ENCODE peak calls at places on chromosomes 5 and 9, in eight cellular contexts. U is spleen, G is endothelial cell of umbilical vein, L is heart left ventricle, B is testis, A is prostate gland, H is A549, W is IMR-90. R is an unnamed sample. For H3K4me1, the result is how much of the 10 kb centered on the place peaks cover.

GRCh38 chr9:70403166-70403565 is 11.3 kb downstream of the KLF9 start:
- DNase-seq in U (no peak), G (peak), L (no peak), B (no peak), A (no peak), H (no peak), W (no peak), R (peak)

GRCh38 chr5:28017178-28017577 is 978.8 kb upstream of the CDH9 start:
- DNase-seq in U (no peak), G (no peak), L (no peak), B (no peak), A (no peak), H (no peak), W (no peak), R (no peak)

GRCh38 chr5:142740903-142741302 is 29.3 kb upstream of the ARHGAP26 start:
- DNase-seq in U (no peak), G (no peak), L (no peak), B (no peak), A (no peak), H (no peak), W (no peak), R (no peak)

GRCh38 chr9:93287189-93287552 is 103.2 kb downstream of the WNK2 start:
- DNase-seq in U (peak), G (no peak), L (no peak), B (no peak), A (no peak), H (no peak), W (no peak), R (no peak)

GRCh38 chr9:20479419-20480155 is 142.7 kb downstream of the MLLT3 start:
- DNase-seq in U (no peak), G (no peak), L (no peak), B (no peak), A (no peak), H (no peak), W (peak), R (no peak)

GRCh38 chr5:179379321-179379890 is 34.1 kb upstream of the ADAMTS2 start:
- DNase-seq in U (no peak), G (no peak), L (no peak), B (no peak), A (no peak), H (no peak), W (no peak), R (no peak)

GRCh38 chr5:1205255-1206180 is 4.1 kb downstream of the SLC6A19 start:
- DNase-seq in U (no peak), G (no peak), L (no peak), B (no peak), A (no peak), H (no peak), W (no peak), R (no peak)

GRCh38 chr5:154198611-154199230 is 8.2 kb downstream of the GALNT10 start:
- DNase-seq in U (no peak), G (peak), L (no peak), B (no peak), A (no peak), H (peak), W (peak), R (no peak)

GRCh38 chr5:176533894-176534611 is 3.1 kb downstream of the RNF44 start:
- DNase-seq in U (peak), G (peak), L (no peak), B (peak), A (no peak), H (peak), W (peak), R (no peak)

GRCh38 chr5:167208911-167209310 is 1082.5 kb upstream of the WWC1 start:
- DNase-seq in U (no peak), G (peak), L (no peak), B (no peak), A (no peak), H (peak), W (no peak), R (no peak)

GRCh38 chr9:93711002-93711401 is 134.6 kb downstream of the PHF2 start:
- DNase-seq in U (peak), G (no peak), L (no peak), B (no peak), A (no peak), H (no peak), W (no peak), R (no peak)

GRCh38 chr9:37801287-37801850 is 772 bp downstream of the DCAF10 start:
- DNase-seq in U (peak), G (peak), L (peak), B (peak), A (peak), H (peak), W (peak), R (no peak)

GRCh38 chr9:73157811-73158210 is 6.1 kb downstream of the ANXA1 start:
- DNase-seq in U (no peak), G (no peak), L (no peak), B (no peak), A (no peak), H (no peak), W (no peak), R (no peak)

GRCh38 chr9:71253021-71253420 is 131.6 kb upstream of the TRPM3 start:
- DNase-seq in U (no peak), G (no peak), L (no peak), B (no peak), A (no peak), H (no peak), W (no peak), R (no peak)

GRCh38 chr5:175885813-175886212 is 14.4 kb downstream of the CPLX2 start:
- DNase-seq in U (no peak), G (no peak), L (no peak), B (no peak), A (no peak), H (no peak), W (no peak), R (no peak)

GRCh38 chr9:93218671-93219420 is 34.9 kb downstream of the WNK2 start:
- DNase-seq in U (peak), G (no peak), L (no peak), B (no peak), A (no peak), H (no peak), W (no peak), R (no peak)

GRCh38 chr5:28779161-28779754 is 1740.9 kb upstream of the CDH9 start:
- DNase-seq in U (no peak), G (no peak), L (no peak), B (no peak), A (no peak), H (peak), W (no peak), R (no peak)

GRCh38 chr5:51380603-51381207 is 2.5 kb upstream of the ISL1 start:
- DNase-seq in U (no peak), G (peak), L (no peak), B (peak), A (no peak), H (no peak), W (peak), R (no peak)

GRCh38 chr5:173645897-173646574 is 29.6 kb upstream of the BOD1 start:
- DNase-seq in U (no peak), G (no peak), L (no peak), B (no peak), A (no peak), H (no peak), W (no peak), R (no peak)

GRCh38 chr9:122941560-122942234 is 877 bp downstream of the RABGAP1 start:
- DNase-seq in U (no peak), G (peak), L (no peak), B (no peak), A (peak), H (no peak), W (peak), R (peak)

GRCh38 chr9:124110307-124110915 is 98.8 kb downstream of the LHX2 start:
- DNase-seq in U (no peak), G (peak), L (peak), B (peak), A (peak), H (peak), W (peak), R (no peak)

GRCh38 chr9:133114451-133114885 is 6.6 kb downstream of the RALGDS start:
- DNase-seq in U (peak), G (no peak), L (peak), B (no peak), A (no peak), H (no peak), W (peak), R (peak)

GRCh38 chr5:90518666-90519065 is 10.7 kb downstream of the LYSMD3 start:
- DNase-seq in U (no peak), G (peak), L (no peak), B (no peak), A (no peak), H (peak), W (peak), R (no peak)

GRCh38 chr9:91273853-91274552 is 87.7 kb downstream of the AUH start:
- DNase-seq in U (no peak), G (peak), L (no peak), B (no peak), A (no peak), H (peak), W (peak), R (no peak)

GRCh38 chr9:133141833-133142594 is 21.0 kb upstream of the RALGDS start:
- DNase-seq in U (peak), G (no peak), L (no peak), B (no peak), A (peak), H (no peak), W (no peak), R (peak)

GRCh38 chr9:108474356-108474755 is 381.4 kb downstream of the ACTL7B start:
- DNase-seq in U (no peak), G (no peak), L (no peak), B (no peak), A (no peak), H (no peak), W (no peak), R (no peak)

GRCh38 chr5:56080375-56081052 is 85.8 kb upstream of the IL6ST start:
- DNase-seq in U (no peak), G (no peak), L (no peak), B (no peak), A (no peak), H (no peak), W (no peak), R (no peak)

GRCh38 chr5:171428168-171428658 is 8.8 kb downstream of the FGF18 start:
- DNase-seq in U (no peak), G (no peak), L (peak), B (peak), A (no peak), H (no peak), W (no peak), R (peak)

GRCh38 chr9:135901036-135901758 is 6.1 kb downstream of the CAMSAP1 start:
- DNase-seq in U (no peak), G (no peak), L (no peak), B (no peak), A (no peak), H (no peak), W (no peak), R (no peak)
- H3K27ac ChIP-seq in U (no peak), G (no peak), L (no peak), B (no peak), A (no peak), H (no peak), W (no peak), R (no peak)

GRCh38 chr5:119396265-119396664 is 40.4 kb downstream of the TNFAIP8 start:
- DNase-seq in U (no peak), G (no peak), L (no peak), B (no peak), A (no peak), H (no peak), W (no peak), R (no peak)
- H3K4me1 ChIP-seq in U (half or more), G (under half), L (under half), B (under half), A (under half), H (under half), W (under half), R (under half)

DNA sequence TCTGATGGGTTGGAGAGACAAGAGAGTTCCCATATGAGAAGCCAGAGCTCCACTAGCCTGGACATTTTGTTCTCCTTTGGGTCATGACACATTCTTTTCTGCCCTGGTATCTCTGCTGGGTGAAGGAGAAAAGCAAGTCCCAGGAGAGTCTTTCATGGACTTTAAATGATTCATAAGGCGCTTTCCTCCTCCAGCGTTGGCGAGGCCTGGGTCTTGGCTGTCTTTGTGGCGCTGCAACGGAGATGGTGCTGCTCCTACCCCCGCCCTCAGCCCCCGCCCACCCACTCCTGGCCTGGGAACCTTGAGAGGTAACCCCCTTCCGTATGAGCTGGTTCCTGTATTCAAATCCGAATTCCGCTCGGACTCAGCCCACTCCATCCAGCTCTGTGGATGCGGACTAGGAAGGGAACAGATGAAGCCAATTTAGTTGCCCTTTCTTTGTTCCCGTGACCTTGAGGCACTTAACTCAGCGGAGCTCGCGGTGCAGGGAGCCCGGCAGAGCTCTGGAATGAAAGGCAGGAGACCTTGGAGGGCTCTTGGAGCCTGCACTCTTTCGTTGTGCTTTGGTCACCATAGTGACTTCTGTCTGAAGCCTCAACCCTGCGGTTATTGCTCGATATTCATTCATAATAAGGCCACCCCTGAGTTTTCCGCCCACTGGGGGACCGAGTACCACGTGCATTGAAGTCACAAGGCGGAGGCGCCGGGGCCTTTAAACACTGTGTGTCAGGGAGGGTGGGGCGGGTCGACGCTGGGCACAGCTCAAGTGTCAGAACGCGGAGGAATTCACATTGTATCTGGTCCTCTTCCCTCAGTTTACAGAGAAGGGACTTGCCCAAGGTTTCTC is 14.0 kb upstream of the PWWP2A start:
- DNase-seq in U (no peak), G (peak), L (peak), B (peak), A (no peak), H (no peak), W (no peak), R (no peak)
- TF ChIP-seq POLR2A in U (no peak), G (no peak), L (no peak), B (no peak), A (no peak), H (no peak), W (no peak), R (no peak)

GRCh38 chr5:157920828-157921170 is 61.9 kb upstream of the CLINT1 start:
- DNase-seq in U (no peak), G (no peak), L (no peak), B (no peak), A (no peak), H (no peak), W (no peak), R (no peak)
- H3K27ac ChIP-seq in U (no peak), G (no peak), L (no peak), B (no peak), A (no peak), H (no peak), W (no peak), R (no peak)

DNA sequence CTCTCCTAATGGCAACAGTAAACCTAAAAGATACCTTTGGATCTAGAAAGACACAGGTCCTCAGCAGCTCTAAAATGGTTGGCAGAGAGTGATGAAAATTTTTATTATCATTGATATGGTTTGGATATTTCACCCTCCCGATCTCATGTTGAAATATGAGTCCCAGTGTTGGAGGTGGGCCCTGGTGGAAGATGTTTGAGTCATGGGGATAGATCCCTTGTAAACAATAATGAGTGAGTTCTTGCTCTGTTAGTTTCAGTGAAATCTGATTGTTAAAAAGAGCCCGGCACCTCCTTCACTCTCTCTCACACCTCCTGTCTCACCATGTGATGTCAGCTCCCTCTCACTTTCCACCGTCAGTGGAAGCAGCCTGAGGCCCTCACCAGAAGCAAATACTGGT is 117.7 kb downstream of the FRMD3 start:
- DNase-seq in U (no peak), G (no peak), L (no peak), B (no peak), A (no peak), H (no peak), W (no peak), R (no peak)
- H3K4me1 ChIP-seq in U (under half), G (under half), L (under half), B (under half), A (under half), H (under half), W (under half), R (under half)

GRCh38 chr9:36118706-36119105 is 17.8 kb upstream of the GLIPR2 start:
- DNase-seq in U (no peak), G (no peak), L (no peak), B (no peak), A (no peak), H (no peak), W (peak), R (no peak)

GRCh38 chr9:36116593-36116992 is 19.9 kb upstream of the GLIPR2 start:
- DNase-seq in U (no peak), G (no peak), L (no peak), B (no peak), A (no peak), H (no peak), W (no peak), R (no peak)

GRCh38 chr9:36120705-36121104 is 15.8 kb upstream of the GLIPR2 start:
- DNase-seq in U (no peak), G (no peak), L (no peak), B (peak), A (no peak), H (no peak), W (no peak), R (no peak)

GRCh38 chr9:36118201-36118600 is 18.3 kb upstream of the GLIPR2 start:
- DNase-seq in U (no peak), G (no peak), L (no peak), B (no peak), A (no peak), H (no peak), W (no peak), R (no peak)

GRCh38 chr9:36119476-36119875 is 17.1 kb upstream of the GLIPR2 start:
- DNase-seq in U (no peak), G (peak), L (no peak), B (no peak), A (no peak), H (no peak), W (no peak), R (no peak)
- TF ChIP-seq POLR2A in U (no peak), G (no peak), L (no peak), B (no peak), A (no peak), H (no peak), W (no peak), R (no peak)

R was measured in sigmoid colon.